ENCODE peak calls at places on chromosomes 12 and 14, in ten cellular contexts. O is astrocyte of the spinal cord, G is lower leg skin, C is sigmoid colon, A is heart left ventricle, B is foreskin fibroblast, W is tibial artery, M is ovary, H is A549, X is astrocyte. T is an unnamed sample.

GRCh38 chr14:89833120-89833521 is 121.4 kb downstream of the EFCAB11 start:
- DNase-seq in O (no peak), G (no peak), C (no peak), A (no peak), B (no peak), W (no peak), M (no peak), H (no peak), X (peak; percentile 42), T (no peak)

GRCh38 chr12:104844123-104844522 is 114.0 kb downstream of the SLC41A2 start:
- DNase-seq in O (no peak), G (no peak), C (no peak), A (no peak), B (no peak), W (no peak), M (no peak), H (no peak), X (no peak), T (no peak)

GRCh38 chr12:121976950-121977349 is 44.7 kb upstream of the BCL7A start:
- DNase-seq in O (no peak), G (no peak), C (no peak), A (no peak), B (no peak), W (no peak), M (no peak), H (no peak), X (no peak), T (no peak)

GRCh38 chr12:19683178-19683927 is 244.1 kb downstream of the AEBP2 start:
- DNase-seq in O (peak; percentile 72), G (no peak), C (no peak), A (no peak), B (peak; percentile 64), W (no peak), M (no peak), H (peak; percentile 33), X (peak; percentile 79), T (no peak)

GRCh38 chr12:103442822-103443221 is 52.9 kb downstream of the C12orf42 start:
- DNase-seq in O (no peak), G (no peak), C (no peak), A (no peak), B (no peak), W (no peak), M (no peak), H (no peak), X (no peak), T (no peak)

GRCh38 chr12:103169-103981 is 36.8 kb downstream of the IQSEC3 start:
- DNase-seq in O (no peak), G (no peak), C (peak; percentile 41), A (no peak), B (no peak), W (peak; percentile 11), M (no peak), H (peak; percentile 20), X (no peak), T (no peak)

GRCh38 chr12:79128956-79129355 is 264.4 kb downstream of the SYT1 start:
- DNase-seq in O (peak; percentile 45), G (no peak), C (no peak), A (no peak), B (peak; percentile 14), W (no peak), M (no peak), H (no peak), X (peak; percentile 52), T (no peak)

GRCh38 chr12:130162267-130162666 is at the start of gene FZD10:
- DNase-seq in O (no peak), G (peak; percentile 58), C (no peak), A (peak; percentile 49), B (peak; percentile 30), W (peak; percentile 71), M (peak; percentile 71), H (no peak), X (no peak), T (no peak)

GRCh38 chr14:44453433-44454171 is 53.5 kb downstream of the FSCB start:
- DNase-seq in O (no peak), G (no peak), C (no peak), A (no peak), B (no peak), W (no peak), M (no peak), H (no peak), X (no peak), T (no peak)

GRCh38 chr12:7106082-7106481 is 2.9 kb downstream of the C1RL start:
- DNase-seq in O (no peak), G (no peak), C (no peak), A (no peak), B (no peak), W (no peak), M (no peak), H (no peak), X (no peak), T (no peak)

GRCh38 chr12:7108928-7109920 is at the start of gene C1RL:
- DNase-seq in O (peak; percentile 82), G (peak; percentile 92), C (peak; percentile 97), A (peak; percentile 86), B (peak; percentile 94), W (peak; percentile 97), M (peak; percentile 97), H (peak; percentile 73), X (peak; percentile 65), T (peak; percentile 52)

GRCh38 chr12:7107181-7108041 is 1.6 kb downstream of the C1RL start:
- DNase-seq in O (no peak), G (no peak), C (peak; percentile 67), A (no peak), B (peak; percentile 11), W (peak; percentile 61), M (no peak), H (no peak), X (no peak), T (no peak)

GRCh38 chr12:7110661-7111060 is 1.6 kb upstream of the C1RL start:
- DNase-seq in O (no peak), G (no peak), C (peak; percentile 62), A (no peak), B (no peak), W (peak; percentile 47), M (no peak), H (no peak), X (no peak), T (no peak)

DNA sequence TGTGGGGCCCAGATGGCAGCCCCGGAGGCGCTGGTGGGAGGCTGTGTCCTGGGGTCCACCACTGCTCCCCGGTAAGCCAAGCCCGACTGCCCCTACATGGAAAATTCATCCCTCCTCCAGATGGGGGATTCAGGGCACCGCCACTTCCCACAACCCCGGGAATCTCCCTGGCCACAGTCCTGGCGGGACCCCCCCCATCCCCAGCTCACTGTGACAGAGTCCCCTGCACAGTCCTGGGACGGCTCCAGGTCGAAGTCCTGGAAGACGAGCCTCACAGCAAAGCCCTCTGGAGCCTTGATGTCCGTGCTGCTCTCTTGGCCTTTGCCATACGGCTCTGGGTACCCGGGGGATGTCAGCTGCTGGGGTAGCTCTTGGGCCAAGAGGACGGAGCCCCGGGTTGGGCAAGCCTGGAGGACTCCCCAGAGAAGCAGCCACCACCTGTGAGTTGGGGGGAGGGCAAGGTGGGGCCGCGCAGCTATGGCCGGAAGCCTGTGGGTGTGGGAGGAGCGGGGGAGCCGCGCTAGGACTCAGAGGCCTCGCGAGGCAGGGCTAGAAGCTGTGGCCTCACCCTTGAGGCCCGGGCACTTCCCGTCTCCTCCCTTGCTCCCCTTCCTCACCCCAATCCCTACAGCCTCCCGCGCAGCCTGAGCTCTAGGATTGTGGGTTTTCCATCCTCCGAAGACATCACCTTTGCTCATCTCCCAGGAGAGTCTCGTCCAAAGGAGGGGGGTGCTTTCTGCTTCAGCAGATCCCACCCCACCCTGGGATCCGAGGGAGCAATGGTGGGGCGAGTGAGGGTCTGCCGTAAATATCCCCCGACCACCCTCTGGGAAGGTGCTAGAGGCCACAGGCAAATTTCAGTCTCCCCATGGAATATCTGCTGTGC is 729 bp downstream of the C1RL start:
- DNase-seq in O (peak; percentile 56), G (peak; percentile 53), C (peak; percentile 91), A (peak; percentile 63), B (peak; percentile 92), W (peak; percentile 89), M (peak; percentile 86), H (peak; percentile 67), X (peak; percentile 59), T (no peak)
- H3K4me3 ChIP-seq in O (peak overlapping the region; percentile 67), G (peak overlapping the region; percentile 58), C (peak overlapping the region; percentile 44), A (peak overlapping the region; percentile 76), B (peak overlapping the region; percentile 84), W (peak overlapping the region; percentile 62), M (peak overlapping the region; percentile 70), H (peak overlapping the region; percentile 55), X (peak overlapping the region; percentile 75), T (peak overlapping the region; percentile 67)

DNA sequence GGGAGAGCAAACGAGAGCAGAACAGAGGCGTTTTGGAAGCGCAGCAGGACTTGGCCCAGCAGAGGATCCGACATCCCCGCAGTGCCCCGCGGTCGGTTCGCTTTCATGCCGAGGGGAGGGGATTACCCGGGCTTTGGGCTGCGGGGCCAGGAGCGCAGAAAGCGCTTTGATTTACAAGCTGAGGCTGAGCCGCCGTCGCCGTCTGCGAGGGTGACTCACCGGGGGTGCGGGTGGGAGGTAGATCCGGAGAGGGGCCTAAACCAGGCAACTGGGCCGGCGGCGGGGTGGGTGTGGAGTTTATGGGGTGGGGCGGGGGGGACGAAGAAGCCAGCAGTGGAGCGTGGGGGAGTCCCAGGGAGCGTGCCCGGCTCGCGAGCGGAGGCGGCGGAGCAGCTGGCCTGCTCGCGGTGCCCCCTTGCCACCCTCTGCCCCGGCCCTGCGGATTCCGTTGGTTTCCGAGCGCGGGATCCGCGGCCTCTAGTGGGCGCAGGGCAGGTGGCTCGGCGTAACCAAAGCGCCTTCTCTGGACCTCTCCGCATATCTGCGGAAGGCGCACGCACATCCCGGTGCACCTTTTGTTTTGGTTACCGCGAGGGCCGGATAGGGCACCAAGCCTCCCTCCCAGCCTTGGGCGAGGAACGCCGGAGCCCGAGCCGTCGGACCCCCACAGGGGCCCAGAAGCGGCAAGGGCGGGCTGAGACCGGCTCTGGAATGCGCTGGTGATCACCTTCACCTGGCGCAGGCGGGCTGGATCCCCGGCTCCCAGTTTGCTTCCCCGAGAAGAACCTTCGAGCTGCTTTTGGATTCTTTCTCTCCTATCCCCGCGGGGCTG is 2.6 kb downstream of the SIX4 start:
- DNase-seq in O (peak; percentile 79), G (no peak), C (peak; percentile 68), A (peak; percentile 6), B (peak; percentile 91), W (peak; percentile 70), M (peak; percentile 66), H (peak; percentile 16), X (peak; percentile 71), T (no peak)
- TF ChIP-seq CTCF in O (peak; percentile 50), G (no peak), C (no peak), A (peak; percentile 40), B (peak; percentile 44), W (peak; percentile 26), M (no peak), H (peak; percentile 28), X (no peak), T (peak; percentile 42)

DNA sequence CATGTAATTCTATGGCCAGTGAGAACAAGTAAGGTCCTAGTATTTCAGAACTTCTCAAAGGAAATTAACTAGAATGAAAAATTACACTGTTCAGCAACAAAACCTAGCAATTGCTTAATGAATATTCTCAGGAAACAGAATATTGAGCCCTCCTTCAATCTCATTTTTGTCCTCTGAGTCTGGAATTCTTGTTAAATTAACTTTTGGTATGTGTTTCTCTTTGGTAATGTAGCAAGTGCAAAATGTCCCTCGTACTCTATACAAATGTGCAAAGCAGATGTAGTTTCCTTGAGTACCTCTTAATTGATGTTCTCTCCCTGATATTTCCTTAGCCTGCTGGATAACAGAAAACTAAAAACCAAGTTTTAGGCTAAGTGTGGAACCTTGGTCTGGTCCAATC is 190.8 kb upstream of the CNOT2 start:
- DNase-seq in O (no peak), G (no peak), C (no peak), A (no peak), B (peak; percentile 34), W (no peak), M (no peak), H (no peak), X (no peak), T (no peak)
- H3K4me3 ChIP-seq in O (no peak overlapping the region), G (no peak overlapping the region), C (no peak overlapping the region), A (no peak overlapping the region), B (no peak overlapping the region), W (no peak overlapping the region), M (no peak overlapping the region), H (no peak overlapping the region), X (no peak overlapping the region), T (no peak overlapping the region)

GRCh38 chr14:75278422-75279152 is at the start of gene FOS:
- DNase-seq in O (peak; percentile 97), G (peak; percentile 94), C (peak; percentile 98), A (peak; percentile 95), B (peak; percentile 96), W (peak; percentile 95), M (peak; percentile 93), H (peak; percentile 98), X (peak; percentile 92), T (no peak)
- TF ChIP-seq CTCF in O (no peak), G (peak; percentile 51), C (no peak), A (no peak), B (no peak), W (no peak), M (peak; percentile 30), H (no peak), X (no peak), T (no peak)

T was measured in epithelial cell of proximal tubule.